ENCODE peak calls at places on chromosomes 5 and 9, in six cellular contexts. One of them, this sample, is unnamed.

GRCh38 chr5:10222326-10222725 is 27.4 kb downstream of the ATPSCKMT start:
- DNase-seq in NT2/D1: no peak
- DNase-seq in transverse colon: no peak
- DNase-seq in CD8-positive, alpha-beta T cell: no peak
- DNase-seq in colonic mucosa: no peak
- DNase-seq in thyroid gland: peak; percentile 77
- DNase-seq in this sample: no peak

GRCh38 chr9:124776952-124777645 is at the start of gene OLFML2A:
- DNase-seq in thyroid gland: peak; percentile 45
- DNase-seq in CD8-positive, alpha-beta T cell: no peak
- DNase-seq in NT2/D1: no peak
- DNase-seq in colonic mucosa: no peak
- DNase-seq in transverse colon: peak; percentile 26
- DNase-seq in this sample: no peak

GRCh38 chr5:75668348-75668895 is 48.8 kb downstream of the POC5 start:
- DNase-seq in NT2/D1: no peak
- DNase-seq in colonic mucosa: no peak
- DNase-seq in CD8-positive, alpha-beta T cell: no peak
- DNase-seq in thyroid gland: no peak
- DNase-seq in transverse colon: no peak
- DNase-seq in this sample: no peak

GRCh38 chr5:95080456-95080855 is 204.4 kb downstream of the MCTP1 start:
- DNase-seq in colonic mucosa: no peak
- DNase-seq in thyroid gland: no peak
- DNase-seq in NT2/D1: no peak
- DNase-seq in CD8-positive, alpha-beta T cell: no peak
- DNase-seq in transverse colon: no peak
- DNase-seq in this sample: no peak

GRCh38 chr9:27638716-27639115 is 65.4 kb upstream of the C9orf72 start:
- DNase-seq in NT2/D1: no peak
- DNase-seq in CD8-positive, alpha-beta T cell: no peak
- DNase-seq in transverse colon: no peak
- DNase-seq in colonic mucosa: no peak
- DNase-seq in thyroid gland: no peak
- DNase-seq in this sample: no peak

GRCh38 chr5:164433471-164433870 is 928.1 kb downstream of the MAT2B start:
- DNase-seq in CD8-positive, alpha-beta T cell: no peak
- DNase-seq in NT2/D1: no peak
- DNase-seq in colonic mucosa: no peak
- DNase-seq in transverse colon: no peak
- DNase-seq in thyroid gland: no peak
- DNase-seq in this sample: no peak

GRCh38 chr9:6925841-6926240 is 168.1 kb downstream of the KDM4C start:
- DNase-seq in colonic mucosa: no peak
- DNase-seq in NT2/D1: no peak
- DNase-seq in CD8-positive, alpha-beta T cell: no peak
- DNase-seq in thyroid gland: peak; percentile 34
- DNase-seq in transverse colon: no peak
- DNase-seq in this sample: no peak

GRCh38 chr5:1987471-1987870 is 104.7 kb upstream of the IRX4 start:
- DNase-seq in NT2/D1: no peak
- DNase-seq in thyroid gland: no peak
- DNase-seq in transverse colon: no peak
- DNase-seq in CD8-positive, alpha-beta T cell: no peak
- DNase-seq in colonic mucosa: no peak
- DNase-seq in this sample: no peak

GRCh38 chr9:125317704-125318103 is 56.1 kb downstream of the GAPVD1 start:
- DNase-seq in CD8-positive, alpha-beta T cell: no peak
- DNase-seq in transverse colon: no peak
- DNase-seq in NT2/D1: no peak
- DNase-seq in colonic mucosa: no peak
- DNase-seq in thyroid gland: no peak
- DNase-seq in this sample: no peak

GRCh38 chr9:16031486-16031885 is 478.6 kb downstream of the CCDC171 start:
- DNase-seq in thyroid gland: no peak
- DNase-seq in CD8-positive, alpha-beta T cell: no peak
- DNase-seq in transverse colon: no peak
- DNase-seq in NT2/D1: no peak
- DNase-seq in colonic mucosa: no peak
- DNase-seq in this sample: no peak

GRCh38 chr9:121246821-121247511 is 21.0 kb upstream of the GSN start:
- DNase-seq in colonic mucosa: no peak
- DNase-seq in transverse colon: no peak
- DNase-seq in NT2/D1: no peak
- DNase-seq in CD8-positive, alpha-beta T cell: no peak
- DNase-seq in thyroid gland: peak; percentile 18
- DNase-seq in this sample: no peak

DNA sequence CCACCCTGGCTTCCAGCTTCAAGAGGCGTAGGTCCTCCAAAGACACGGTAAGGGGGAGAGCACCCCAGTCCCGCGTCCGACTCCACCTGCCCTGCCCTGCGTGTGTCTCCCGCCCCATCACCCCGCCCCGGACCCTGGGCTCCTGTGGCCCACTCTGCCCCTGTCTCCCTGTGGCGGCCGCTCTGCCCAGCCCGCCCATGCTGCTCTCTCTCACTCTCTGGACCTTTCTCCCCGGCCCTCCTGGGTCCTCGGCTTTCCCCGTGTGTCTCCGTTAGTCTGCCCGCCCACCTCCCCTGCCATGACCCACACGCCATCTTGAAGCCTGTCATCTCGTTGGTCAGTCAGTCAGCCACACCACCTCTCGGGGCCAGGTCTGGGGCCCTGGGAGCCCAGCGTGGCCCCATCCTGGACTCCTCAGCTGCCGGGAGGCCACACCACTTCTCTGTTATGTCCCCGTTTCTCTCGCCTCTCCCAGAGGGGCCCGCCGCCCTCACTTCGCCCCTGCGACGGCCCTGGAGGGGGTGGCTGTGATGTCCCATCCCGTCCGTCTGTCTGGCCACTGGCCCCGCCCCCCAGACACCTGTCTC is 4.5 kb downstream of the LRRC26 start:
- DNase-seq in CD8-positive, alpha-beta T cell: no peak
- DNase-seq in NT2/D1: no peak
- DNase-seq in thyroid gland: no peak
- DNase-seq in colonic mucosa: no peak
- DNase-seq in transverse colon: no peak
- DNase-seq in this sample: no peak
- H3K4me1 ChIP-seq in CD8-positive, alpha-beta T cell: peaks cover 10% of the 10 kb centered on the region
- H3K4me1 ChIP-seq in NT2/D1: peaks cover 28% of the 10 kb centered on the region
- H3K4me1 ChIP-seq in thyroid gland: peaks cover 46% of the 10 kb centered on the region
- H3K4me1 ChIP-seq in colonic mucosa: peaks cover 34% of the 10 kb centered on the region
- H3K4me1 ChIP-seq in transverse colon: peaks cover 51% of the 10 kb centered on the region
- H3K4me1 ChIP-seq in this sample: no peaks in the 10 kb centered on the region

DNA sequence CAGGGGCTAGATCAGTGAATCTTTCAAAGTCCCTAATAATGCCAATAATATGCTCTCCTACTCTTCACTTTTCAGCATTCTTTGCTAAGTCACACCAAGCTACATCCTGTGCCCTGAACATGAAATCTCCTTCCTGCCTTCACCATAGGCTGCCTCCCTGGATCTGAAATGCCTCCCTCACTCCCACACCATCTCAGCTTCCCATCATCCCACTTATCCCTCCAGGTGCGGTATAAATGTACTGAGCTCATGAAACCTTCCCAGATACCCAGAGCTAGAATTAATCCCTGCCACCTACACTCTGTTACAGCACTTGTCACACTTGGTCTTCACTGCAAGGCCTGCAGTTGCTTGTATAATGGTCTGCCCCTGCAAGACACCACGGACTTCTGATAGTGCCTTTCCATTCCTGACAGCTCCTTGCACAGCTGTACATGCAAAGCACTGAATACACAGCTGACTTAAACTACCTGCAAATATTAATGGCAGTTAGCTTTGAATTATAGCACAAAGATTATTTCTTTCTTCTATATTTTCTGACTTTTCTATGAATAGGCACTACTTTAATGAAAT is 250.4 kb downstream of the EBF1 start:
- DNase-seq in colonic mucosa: no peak
- DNase-seq in thyroid gland: no peak
- DNase-seq in CD8-positive, alpha-beta T cell: no peak
- DNase-seq in NT2/D1: no peak
- DNase-seq in transverse colon: no peak
- DNase-seq in this sample: no peak
- H3K9me3 ChIP-seq in colonic mucosa: no peaks in the 10 kb centered on the region
- H3K9me3 ChIP-seq in thyroid gland: no peaks in the 10 kb centered on the region
- H3K9me3 ChIP-seq in CD8-positive, alpha-beta T cell: no peaks in the 10 kb centered on the region
- H3K9me3 ChIP-seq in NT2/D1: no peaks in the 10 kb centered on the region
- H3K9me3 ChIP-seq in transverse colon: no peaks in the 10 kb centered on the region
- H3K9me3 ChIP-seq in this sample: no peaks in the 10 kb centered on the region

DNA sequence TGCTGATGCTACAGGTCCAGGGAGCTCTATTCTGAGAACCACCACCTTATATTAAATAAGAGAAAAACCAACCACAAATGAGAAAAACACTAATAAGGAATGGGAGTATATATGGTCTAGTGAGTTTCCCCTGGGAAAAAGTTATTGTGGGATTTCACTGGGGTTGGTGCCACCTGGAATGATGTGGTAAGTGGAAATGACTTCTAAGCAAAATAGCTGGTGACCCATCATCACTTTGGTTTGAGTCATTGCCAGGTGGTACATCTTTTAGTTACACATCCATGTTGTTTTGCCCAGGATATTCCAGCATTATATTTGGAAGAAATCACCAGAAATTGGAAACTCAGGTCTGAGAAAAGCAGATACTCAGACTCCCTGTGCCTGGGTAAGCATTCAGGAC is 437.3 kb downstream of the DTWD2 start:
- DNase-seq in NT2/D1: no peak
- DNase-seq in transverse colon: no peak
- DNase-seq in colonic mucosa: no peak
- DNase-seq in thyroid gland: no peak
- DNase-seq in CD8-positive, alpha-beta T cell: no peak
- DNase-seq in this sample: no peak
- H3K36me3 ChIP-seq in NT2/D1: no peaks in the 10 kb centered on the region
- H3K36me3 ChIP-seq in transverse colon: no peaks in the 10 kb centered on the region
- H3K36me3 ChIP-seq in colonic mucosa: no peaks in the 10 kb centered on the region
- H3K36me3 ChIP-seq in thyroid gland: no peaks in the 10 kb centered on the region
- H3K36me3 ChIP-seq in CD8-positive, alpha-beta T cell: no peaks in the 10 kb centered on the region
- H3K36me3 ChIP-seq in this sample: no peaks in the 10 kb centered on the region

GRCh38 chr5:68273717-68274409 is 58.3 kb downstream of the PIK3R1 start:
- DNase-seq in transverse colon: no peak
- DNase-seq in thyroid gland: no peak
- DNase-seq in colonic mucosa: no peak
- DNase-seq in CD8-positive, alpha-beta T cell: no peak
- DNase-seq in NT2/D1: no peak
- DNase-seq in this sample: no peak
- H3K4me1 ChIP-seq in transverse colon: peaks cover 34% of the 10 kb centered on the region
- H3K4me1 ChIP-seq in thyroid gland: peaks cover 12% of the 10 kb centered on the region
- H3K4me1 ChIP-seq in colonic mucosa: no peaks in the 10 kb centered on the region
- H3K4me1 ChIP-seq in CD8-positive, alpha-beta T cell: peaks cover 52% of the 10 kb centered on the region
- H3K4me1 ChIP-seq in NT2/D1: no peaks in the 10 kb centered on the region
- H3K4me1 ChIP-seq in this sample: peaks cover 97% of the 10 kb centered on the region

This sample was measured in CD4-positive, alpha-beta memory T cell.